ENCODE peak calls at places on chromosome 19, in four cellular contexts. One of them, this sample, is unnamed.

GRCh38 chr19:58001895-58002369 is 688 bp downstream of the ZNF606 start:
- DNase-seq in lower leg skin: no peak
- DNase-seq in stomach: no peak
- DNase-seq in adrenal gland: peak
- DNase-seq in this sample: no peak

GRCh38 chr19:51271015-51271600 is 20.2 kb downstream of the SIGLECL1 start:
- DNase-seq in lower leg skin: peak
- DNase-seq in stomach: no peak
- DNase-seq in adrenal gland: peak
- DNase-seq in this sample: no peak

GRCh38 chr19:45477713-45478453 is 10.1 kb downstream of the FOSB start:
- DNase-seq in lower leg skin: no peak
- DNase-seq in stomach: no peak
- DNase-seq in adrenal gland: no peak
- DNase-seq in this sample: no peak

GRCh38 chr19:14434543-14435319 is 1.6 kb downstream of the PKN1 start:
- DNase-seq in lower leg skin: peak
- DNase-seq in stomach: peak
- DNase-seq in adrenal gland: peak
- DNase-seq in this sample: peak

GRCh38 chr19:35845215-35846037 is 6.9 kb downstream of the NPHS1 start:
- DNase-seq in lower leg skin: no peak
- DNase-seq in stomach: no peak
- DNase-seq in adrenal gland: no peak
- DNase-seq in this sample: no peak

GRCh38 chr19:45195764-45196163 is 17.2 kb downstream of the BLOC1S3 start:
- DNase-seq in lower leg skin: no peak
- DNase-seq in stomach: no peak
- DNase-seq in adrenal gland: no peak
- DNase-seq in this sample: no peak

GRCh38 chr19:40908981-40909380 is 26.9 kb upstream of the CYP2A7 start:
- DNase-seq in lower leg skin: no peak
- DNase-seq in stomach: no peak
- DNase-seq in adrenal gland: peak
- DNase-seq in this sample: no peak

GRCh38 chr19:38661996-38662395 is 14.5 kb downstream of the ACTN4 start:
- DNase-seq in lower leg skin: no peak
- DNase-seq in stomach: peak
- DNase-seq in adrenal gland: no peak
- DNase-seq in this sample: no peak

GRCh38 chr19:11201791-11202190 is 4.4 kb upstream of the KANK2 start:
- DNase-seq in lower leg skin: no peak
- DNase-seq in stomach: no peak
- DNase-seq in adrenal gland: no peak
- DNase-seq in this sample: no peak

GRCh38 chr19:11203194-11204075 is 6.1 kb upstream of the KANK2 start:
- DNase-seq in lower leg skin: peak
- DNase-seq in stomach: peak
- DNase-seq in adrenal gland: peak
- DNase-seq in this sample: peak

GRCh38 chr19:51187395-51188226 is 37.3 kb upstream of the CD33 start:
- DNase-seq in lower leg skin: no peak
- DNase-seq in stomach: no peak
- DNase-seq in adrenal gland: no peak
- DNase-seq in this sample: no peak

GRCh38 chr19:40374084-40374483 is 15.9 kb downstream of the HIPK4 start:
- DNase-seq in lower leg skin: no peak
- DNase-seq in stomach: no peak
- DNase-seq in adrenal gland: no peak
- DNase-seq in this sample: no peak

GRCh38 chr19:16571689-16572331 is 405 bp downstream of the SLC35E1 start:
- DNase-seq in lower leg skin: no peak
- DNase-seq in stomach: peak
- DNase-seq in adrenal gland: peak
- DNase-seq in this sample: no peak

GRCh38 chr19:45514376-45515051 is 7.2 kb downstream of the VASP start:
- DNase-seq in lower leg skin: no peak
- DNase-seq in stomach: peak
- DNase-seq in adrenal gland: no peak
- DNase-seq in this sample: no peak

GRCh38 chr19:51480590-51480989 is 2.3 kb downstream of the CEACAM18 start:
- DNase-seq in lower leg skin: peak
- DNase-seq in stomach: no peak
- DNase-seq in adrenal gland: no peak
- DNase-seq in this sample: no peak

GRCh38 chr19:34962281-34962944 is 1.6 kb downstream of the ZNF792 start:
- DNase-seq in lower leg skin: peak
- DNase-seq in stomach: no peak
- DNase-seq in adrenal gland: no peak
- DNase-seq in this sample: peak

GRCh38 chr19:33300016-33300981 is 2.0 kb downstream of the CEBPA start:
- DNase-seq in lower leg skin: no peak
- DNase-seq in stomach: peak
- DNase-seq in adrenal gland: no peak
- DNase-seq in this sample: no peak
- H3K4me3 ChIP-seq in lower leg skin: peak
- H3K4me3 ChIP-seq in stomach: peak
- H3K4me3 ChIP-seq in adrenal gland: no peak
- H3K4me3 ChIP-seq in this sample: peak

GRCh38 chr19:32256341-32256975 is 89.0 kb upstream of the ZNF507 start:
- DNase-seq in lower leg skin: peak
- DNase-seq in stomach: no peak
- DNase-seq in adrenal gland: no peak
- DNase-seq in this sample: no peak
- TF ChIP-seq POLR2A in lower leg skin: no peak
- TF ChIP-seq POLR2A in stomach: no peak
- TF ChIP-seq POLR2A in adrenal gland: no peak
- TF ChIP-seq POLR2A in this sample: no peak

DNA sequence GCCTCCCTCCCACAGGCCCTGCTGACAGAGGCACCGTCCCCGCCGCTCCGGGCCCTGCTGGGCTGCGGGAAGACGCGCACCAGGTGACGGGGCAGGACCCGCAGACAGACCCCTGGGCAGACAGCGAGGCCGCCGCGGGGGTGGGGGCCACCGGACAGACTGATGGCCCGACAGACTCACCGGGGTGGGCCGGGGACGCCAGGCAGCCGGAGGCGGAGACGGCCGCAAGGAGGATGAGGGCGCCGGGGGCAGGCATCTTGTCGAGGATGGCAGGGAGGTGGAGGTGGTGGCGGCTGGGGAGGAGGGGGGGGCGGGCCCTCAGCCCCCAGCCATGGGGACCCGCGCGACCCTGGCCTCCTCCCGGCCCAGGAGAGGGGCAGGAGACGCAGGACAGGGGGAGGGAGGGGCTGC is 309 bp downstream of the LMTK3 start:
- DNase-seq in lower leg skin: no peak
- DNase-seq in stomach: no peak
- DNase-seq in adrenal gland: no peak
- DNase-seq in this sample: no peak
- H3K4me3 ChIP-seq in lower leg skin: no peak
- H3K4me3 ChIP-seq in stomach: peak
- H3K4me3 ChIP-seq in adrenal gland: no peak
- H3K4me3 ChIP-seq in this sample: no peak

DNA sequence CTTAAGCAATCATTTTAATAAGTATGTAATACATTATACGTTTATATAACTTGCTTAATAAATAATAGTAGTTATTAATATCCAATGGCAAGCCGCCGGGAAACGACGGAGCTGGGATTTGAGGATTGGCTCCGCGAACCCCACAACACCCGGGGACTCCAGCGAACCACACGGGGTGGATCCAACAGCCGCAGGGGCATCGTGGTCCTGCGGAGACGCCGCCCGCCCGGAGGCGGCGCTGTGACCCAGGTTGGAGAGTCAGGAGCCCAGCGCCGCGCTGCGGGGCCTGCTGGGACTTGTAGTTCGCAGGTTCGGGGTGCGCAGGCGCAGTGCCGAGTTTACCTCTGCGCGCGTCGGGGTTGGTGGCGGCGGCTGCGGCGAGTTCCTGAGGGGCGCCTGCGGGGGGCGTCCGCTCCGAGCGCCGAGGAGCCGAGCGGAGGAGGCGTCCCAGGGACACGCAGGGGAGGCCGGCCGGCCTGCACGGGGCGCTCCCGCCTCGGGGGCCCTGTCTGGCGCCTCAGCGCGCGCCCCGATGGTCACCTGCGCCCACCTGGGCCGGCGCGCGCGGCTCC is at the start of gene ZNF554:
- DNase-seq in lower leg skin: peak
- DNase-seq in stomach: peak
- DNase-seq in adrenal gland: peak
- DNase-seq in this sample: peak
- TF ChIP-seq POLR2A in lower leg skin: no peak
- TF ChIP-seq POLR2A in stomach: no peak
- TF ChIP-seq POLR2A in adrenal gland: no peak
- TF ChIP-seq POLR2A in this sample: peak

GRCh38 chr19:12665281-12665573 is 1.3 kb downstream of the MAN2B1 start:
- DNase-seq in lower leg skin: no peak
- DNase-seq in stomach: peak
- DNase-seq in adrenal gland: peak
- DNase-seq in this sample: no peak
- H3K4me3 ChIP-seq in lower leg skin: no peak
- H3K4me3 ChIP-seq in stomach: no peak
- H3K4me3 ChIP-seq in adrenal gland: no peak
- H3K4me3 ChIP-seq in this sample: no peak

GRCh38 chr19:6801397-6802086 is 29.0 kb downstream of the VAV1 start:
- DNase-seq in lower leg skin: peak
- DNase-seq in stomach: peak
- DNase-seq in adrenal gland: peak
- DNase-seq in this sample: peak
- TF ChIP-seq POLR2A in lower leg skin: no peak
- TF ChIP-seq POLR2A in stomach: no peak
- TF ChIP-seq POLR2A in adrenal gland: no peak
- TF ChIP-seq POLR2A in this sample: no peak

DNA sequence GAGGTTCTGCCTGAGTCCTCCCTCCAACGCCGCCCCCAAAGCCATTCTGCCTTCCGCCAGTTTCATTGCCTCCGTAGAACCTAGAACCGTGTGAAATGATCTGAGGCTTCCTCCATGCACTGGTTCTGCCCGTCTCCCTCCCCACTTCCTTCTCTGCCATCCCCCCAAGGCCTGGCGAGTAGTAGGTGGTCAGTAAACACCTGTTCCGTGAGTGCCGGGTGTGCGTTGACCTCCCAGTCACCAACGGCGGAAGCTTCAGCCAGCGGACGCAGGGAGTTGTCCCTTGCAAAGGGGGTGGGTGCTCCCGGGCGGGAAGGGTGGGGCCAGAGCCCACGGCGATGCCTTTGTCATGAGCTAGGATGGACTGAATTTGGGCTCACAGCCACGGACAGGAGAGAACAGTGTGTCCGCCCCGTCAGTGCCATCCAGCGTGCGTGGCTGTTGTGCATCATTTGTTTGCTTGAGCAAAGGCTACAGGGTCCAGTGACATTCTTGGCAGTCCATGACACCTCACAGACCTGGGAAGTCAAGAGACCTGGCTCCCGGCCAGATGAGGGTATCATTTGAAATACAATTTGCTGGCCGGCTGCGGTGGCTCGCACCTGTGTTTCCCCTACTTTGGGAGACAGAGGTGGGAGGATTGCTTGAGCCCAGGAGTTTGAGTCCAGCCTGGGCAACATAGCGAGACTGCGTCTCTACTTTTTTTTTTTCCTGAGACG is 43.1 kb downstream of the NFIC start:
- DNase-seq in lower leg skin: peak
- DNase-seq in stomach: peak
- DNase-seq in adrenal gland: peak
- DNase-seq in this sample: peak
- H3K4me3 ChIP-seq in lower leg skin: no peak
- H3K4me3 ChIP-seq in stomach: peak
- H3K4me3 ChIP-seq in adrenal gland: no peak
- H3K4me3 ChIP-seq in this sample: peak

GRCh38 chr19:19777692-19778091 is 43.9 kb downstream of the ZNF506 start:
- DNase-seq in lower leg skin: no peak
- DNase-seq in stomach: no peak
- DNase-seq in adrenal gland: no peak
- DNase-seq in this sample: no peak

GRCh38 chr19:19788015-19788414 is 33.5 kb downstream of the ZNF506 start:
- DNase-seq in lower leg skin: no peak
- DNase-seq in stomach: no peak
- DNase-seq in adrenal gland: no peak
- DNase-seq in this sample: no peak

GRCh38 chr19:19778666-19779065 is 42.9 kb downstream of the ZNF506 start:
- DNase-seq in lower leg skin: no peak
- DNase-seq in stomach: no peak
- DNase-seq in adrenal gland: no peak
- DNase-seq in this sample: no peak

DNA sequence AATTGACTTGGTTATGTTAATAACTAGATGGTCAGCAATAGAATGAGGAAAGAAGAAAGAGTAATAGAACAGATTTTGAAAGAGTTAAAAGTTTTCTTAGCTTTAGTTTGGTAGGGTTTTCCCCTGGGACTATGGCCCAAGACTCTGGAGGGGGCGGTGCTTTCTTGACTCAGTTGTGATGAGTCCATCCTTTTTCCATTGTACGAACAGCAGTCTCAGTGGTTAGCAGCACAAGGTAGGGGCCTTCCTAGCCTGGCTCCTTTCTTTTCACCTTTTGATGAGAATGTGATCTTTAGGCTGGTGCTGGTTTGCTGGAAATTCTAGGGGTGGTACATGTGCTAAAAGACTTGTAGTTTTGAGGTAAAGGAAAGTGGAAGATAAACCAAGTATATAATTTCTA is 38.8 kb downstream of the ZNF506 start:
- DNase-seq in lower leg skin: no peak
- DNase-seq in stomach: no peak
- DNase-seq in adrenal gland: no peak
- DNase-seq in this sample: no peak
- TF ChIP-seq POLR2A in lower leg skin: no peak
- TF ChIP-seq POLR2A in stomach: no peak
- TF ChIP-seq POLR2A in adrenal gland: no peak
- TF ChIP-seq POLR2A in this sample: no peak